ENCODE peak calls at places on chromosomes 4 and X, in six cellular contexts. Z is WTC11, R is K562, H is HepG2, L is H1, Q is A549. W is an unnamed sample.
A peak's percentile ranks its signal among the peaks of the same experiment; 100 is the strongest.

GRCh38 chr4:105002278-105002677 is 144.4 kb upstream of the TET2 start:
- DNase-seq in Z (no peak), R (no peak), H (no peak), L (no peak), Q (no peak), W (no peak)

GRCh38 chr4:76718806-76719205 is 179.1 kb downstream of the SOWAHB start:
- DNase-seq in Z (no peak), R (no peak), H (no peak), L (no peak), Q (no peak), W (no peak)

GRCh38 chrX:124018031-124018430 is 56.5 kb downstream of the STAG2 start:
- DNase-seq in Z (no peak), R (no peak), H (no peak), L (no peak), Q (no peak), W (peak; percentile 7)

GRCh38 chrX:33726281-33727160 is 405.6 kb downstream of the FAM47A start:
- DNase-seq in Z (no peak), R (no peak), H (no peak), L (no peak), Q (no peak), W (no peak)

GRCh38 chr4:42965326-42965725 is 72.8 kb downstream of the GRXCR1 start:
- DNase-seq in Z (no peak), R (no peak), H (no peak), L (no peak), Q (no peak), W (no peak)

GRCh38 chr4:22385615-22386014 is 130.3 kb downstream of the ADGRA3 start:
- DNase-seq in Z (no peak), R (no peak), H (no peak), L (no peak), Q (peak; percentile 3), W (peak; percentile 54)

GRCh38 chr4:21304061-21304541 is 603.8 kb downstream of the PACRGL start:
- DNase-seq in Z (peak; percentile 73), R (no peak), H (no peak), L (peak; percentile 13), Q (no peak), W (no peak)

GRCh38 chr4:104351696-104352095 is 143.0 kb downstream of the CXXC4 start:
- DNase-seq in Z (no peak), R (no peak), H (no peak), L (no peak), Q (no peak), W (no peak)

GRCh38 chr4:148021706-148022105 is 289.8 kb downstream of the ARHGAP10 start:
- DNase-seq in Z (no peak), R (no peak), H (no peak), L (no peak), Q (no peak), W (peak; percentile 21)

GRCh38 chrX:38206542-38206941 is 14.1 kb downstream of the SRPX start:
- DNase-seq in Z (no peak), R (no peak), H (no peak), L (no peak), Q (no peak), W (no peak)

GRCh38 chr4:20271954-20272353 is 20.2 kb downstream of the SLIT2 start:
- DNase-seq in Z (no peak), R (no peak), H (no peak), L (no peak), Q (no peak), W (no peak)

GRCh38 chrX:681989-682388 is 51.4 kb downstream of the SHOX start:
- DNase-seq in Z (no peak), R (no peak), H (no peak), L (no peak), Q (no peak), W (no peak)

GRCh38 chrX:139194571-139195280 is 335.8 kb upstream of the F9 start:
- DNase-seq in Z (peak; percentile 14), R (peak; percentile 48), H (no peak), L (no peak), Q (no peak), W (no peak)

GRCh38 chrX:17738002-17738713 is 865 bp downstream of the SCML1 start:
- DNase-seq in Z (peak; percentile 35), R (no peak), H (peak; percentile 56), L (no peak), Q (peak; percentile 37), W (peak; percentile 30)

DNA sequence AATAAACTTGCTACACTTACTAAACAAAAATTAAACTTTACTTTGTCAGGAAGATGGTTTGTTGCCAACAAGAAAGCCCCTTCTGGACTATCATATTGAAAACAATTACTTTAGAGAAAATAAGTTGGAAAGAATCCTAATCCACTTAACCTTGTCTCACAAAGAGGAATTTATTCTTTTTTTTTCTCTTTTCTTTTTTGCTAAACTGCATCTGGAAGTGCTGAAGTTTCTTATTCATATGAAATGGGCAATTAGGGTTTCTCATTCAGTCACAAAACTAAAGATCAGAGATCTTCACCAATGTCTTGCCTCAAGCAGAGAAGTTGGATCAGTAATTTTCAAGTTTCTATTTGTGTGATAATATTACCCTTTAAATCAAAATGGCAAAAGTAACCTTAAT is 234.9 kb upstream of the AMOT start:
- DNase-seq in Z (no peak), R (no peak), H (no peak), L (no peak), Q (no peak), W (no peak)
- TF ChIP-seq JUN in Z (no peak), R (no peak), H (no peak), L (no peak), Q (no peak), W (no peak)

GRCh38 chr4:2064276-2064991 is 5.3 kb downstream of the NAT8L start:
- DNase-seq in Z (peak; percentile 16), R (peak; percentile 79), H (no peak), L (no peak), Q (no peak), W (no peak)
- TF ChIP-seq JUN in Z (no peak), R (no peak), H (no peak), L (no peak), Q (no peak), W (no peak)

GRCh38 chrX:39975094-39975865 is 122.5 kb downstream of the BCOR start:
- DNase-seq in Z (no peak), R (no peak), H (peak; percentile 74), L (no peak), Q (no peak), W (no peak)
- TF ChIP-seq JUN in Z (no peak), R (no peak), H (no peak), L (no peak), Q (no peak), W (no peak)

GRCh38 chr4:2817701-2818350 is 24.9 kb downstream of the SH3BP2 start:
- DNase-seq in Z (peak; percentile 65), R (no peak), H (no peak), L (no peak), Q (no peak), W (peak; percentile 22)
- TF ChIP-seq JUN in Z (no peak), R (no peak), H (no peak), L (no peak), Q (no peak), W (no peak)

GRCh38 chr4:53322696-53323095 is 43.2 kb downstream of the SCFD2 start:
- DNase-seq in Z (no peak), R (no peak), H (peak; percentile 82), L (no peak), Q (no peak), W (peak; percentile 67)

GRCh38 chr4:53326535-53326934 is 39.3 kb downstream of the SCFD2 start:
- DNase-seq in Z (no peak), R (no peak), H (no peak), L (no peak), Q (no peak), W (no peak)

GRCh38 chr4:53321988-53322289 is 43.9 kb downstream of the SCFD2 start:
- DNase-seq in Z (no peak), R (no peak), H (no peak), L (no peak), Q (no peak), W (no peak)

DNA sequence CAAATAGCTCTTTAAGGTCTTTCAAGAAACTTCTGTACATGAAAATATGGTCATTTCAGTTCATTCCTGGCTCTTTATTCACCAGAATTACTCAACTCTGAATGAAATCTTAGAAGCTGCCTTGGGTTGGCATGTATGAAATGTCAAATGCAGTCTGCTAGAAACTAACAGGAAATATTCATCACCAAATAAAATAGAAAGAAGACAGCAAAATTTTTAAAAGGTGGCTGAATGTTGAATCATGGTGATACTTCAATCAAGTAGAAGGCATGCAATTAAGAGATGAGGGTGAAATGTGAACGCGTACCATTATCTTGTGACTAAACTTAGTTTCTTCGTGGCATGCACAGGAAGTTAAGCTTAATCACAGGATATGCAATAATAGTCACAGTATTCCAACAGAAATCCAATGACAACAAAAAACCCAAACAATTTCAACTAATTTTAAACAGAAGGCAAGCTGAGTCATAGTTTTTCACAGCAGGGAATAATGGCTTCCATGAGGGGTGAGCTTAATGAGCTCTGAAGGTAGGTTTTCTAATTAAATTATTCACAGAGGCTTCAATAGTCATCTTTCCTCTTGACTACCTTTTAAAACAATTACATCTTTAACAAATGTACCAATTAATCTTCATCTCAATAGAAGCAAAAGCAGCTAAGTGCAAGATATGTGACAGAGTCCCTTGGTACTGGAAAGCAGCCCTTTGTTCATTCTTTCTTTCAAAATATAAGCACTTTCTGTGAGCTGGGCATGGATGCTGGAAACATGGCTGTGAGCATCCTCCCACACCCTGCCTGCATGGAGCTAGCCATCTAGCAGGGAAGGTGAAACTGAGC is 44.5 kb downstream of the SCFD2 start:
- DNase-seq in Z (no peak), R (no peak), H (no peak), L (no peak), Q (no peak), W (peak; percentile 94)
- TF ChIP-seq JUN in Z (no peak), R (no peak), H (no peak), L (no peak), Q (no peak), W (peak; percentile 92)

DNA sequence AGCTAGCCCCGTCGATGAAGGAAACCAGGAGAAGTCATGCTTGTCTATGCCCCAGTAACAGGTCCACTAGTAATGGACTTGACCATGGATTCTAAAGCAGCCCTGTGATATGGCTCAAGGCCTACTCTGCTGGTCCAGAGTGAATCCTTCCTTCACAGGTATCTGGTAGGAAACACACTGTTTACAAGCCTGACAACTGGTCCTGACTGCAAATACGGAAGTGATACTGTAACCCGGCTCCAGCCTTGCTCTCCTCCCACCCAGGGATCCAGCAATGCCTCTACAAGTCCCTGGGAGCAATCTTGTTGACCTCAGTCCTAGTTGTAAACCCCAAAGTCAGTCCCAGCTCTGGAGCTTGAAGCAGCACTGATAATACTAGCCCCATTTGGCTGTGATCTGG is 239.2 kb upstream of the GRID2 start:
- DNase-seq in Z (no peak), R (no peak), H (no peak), L (no peak), Q (no peak), W (no peak)
- TF ChIP-seq JUN in Z (no peak), R (no peak), H (no peak), L (no peak), Q (no peak), W (no peak)

GRCh38 chr4:116862592-116862991 is 222.8 kb downstream of the TRAM1L1 start:
- DNase-seq in Z (no peak), R (no peak), H (no peak), L (no peak), Q (no peak), W (no peak)

GRCh38 chr4:116870667-116871066 is 214.7 kb downstream of the TRAM1L1 start:
- DNase-seq in Z (no peak), R (no peak), H (no peak), L (no peak), Q (no peak), W (no peak)

GRCh38 chr4:116860891-116861290 is 224.5 kb downstream of the TRAM1L1 start:
- DNase-seq in Z (no peak), R (no peak), H (no peak), L (no peak), Q (no peak), W (no peak)

GRCh38 chr4:116866116-116866515 is 219.3 kb downstream of the TRAM1L1 start:
- DNase-seq in Z (no peak), R (no peak), H (no peak), L (no peak), Q (no peak), W (no peak)
- TF ChIP-seq JUN in Z (no peak), R (no peak), H (no peak), L (no peak), Q (no peak), W (no peak)

W was measured in endothelial cell of umbilical vein.